ENCODE peak calls at places on chromosomes 7 and 10, in five cellular contexts. S is SK-MEL-5; I is activated CD4-positive, alpha-beta T cell treated with anti-CD3 and anti-CD28 coated beads, Interleukin-2, amount 50 U/mL, for 1 hour; B is myocyte; E is astrocyte. N is an unnamed sample.

GRCh38 chr10:14670551-14671240 is 104.0 kb downstream of the FAM107B start:
- DNase-seq in I (no peak), E (no peak), B (no peak), S (no peak), N (no peak)

GRCh38 chr7:9201928-9202327 is 768.5 kb downstream of the NXPH1 start:
- DNase-seq in B (no peak), I (no peak), E (no peak), S (no peak), N (no peak)

GRCh38 chr7:130393095-130393494 is 12.8 kb downstream of the CPA1 start:
- DNase-seq in I (no peak), B (peak; percentile 57), S (no peak), E (peak; percentile 82), N (no peak)

GRCh38 chr7:23184709-23185354 is 3.0 kb downstream of the NUP42 start:
- DNase-seq in B (peak; percentile 84), E (peak; percentile 16), I (no peak), S (peak; percentile 92), N (no peak)

GRCh38 chr7:83509255-83510021 is 139.5 kb downstream of the SEMA3E start:
- DNase-seq in E (no peak), I (no peak), B (no peak), S (no peak), N (no peak)

GRCh38 chr10:119301397-119301796 is 94.0 kb downstream of the GRK5 start:
- DNase-seq in I (peak; percentile 61), E (no peak), S (no peak), B (no peak), N (peak; percentile 71)

GRCh38 chr7:129017264-129017663 is 37.6 kb downstream of the TNPO3 start:
- DNase-seq in S (no peak), B (no peak), E (no peak), I (no peak), N (no peak)

GRCh38 chr10:47381427-47382379 is 2.4 kb downstream of the ZNF488 start:
- DNase-seq in E (no peak), I (no peak), B (no peak), S (no peak), N (no peak)

GRCh38 chr10:78310481-78311080 is 276.9 kb downstream of the RPS24 start:
- DNase-seq in S (no peak), I (no peak), B (no peak), E (no peak), N (no peak)

GRCh38 chr7:410395-410910 is 109.2 kb downstream of the PDGFA start:
- DNase-seq in B (no peak), I (no peak), E (no peak), S (no peak), N (no peak)

GRCh38 chr10:1102392-1102791 is 46.2 kb downstream of the WDR37 start:
- DNase-seq in E (no peak), S (no peak), I (no peak), B (no peak), N (peak; percentile 58)

GRCh38 chr10:129949411-129950335 is 14.4 kb downstream of the EBF3 start:
- DNase-seq in I (no peak), B (peak; percentile 73), E (no peak), S (no peak), N (no peak)

GRCh38 chr10:79348640-79348988 is 1.3 kb downstream of the PPIF start:
- DNase-seq in B (no peak), I (no peak), E (no peak), S (no peak), N (no peak)

GRCh38 chr7:70947181-70947580 is 184.8 kb upstream of the GALNT17 start:
- DNase-seq in S (no peak), E (no peak), B (no peak), I (no peak), N (no peak)

GRCh38 chr10:43939939-43940810 is 291.5 kb upstream of the ZNF32 start:
- DNase-seq in B (peak; percentile 85), I (no peak), E (no peak), S (no peak), N (no peak)